ENCODE peak calls at places on chromosomes 13 and 19, in nine cellular contexts. One of them, this sample, is unnamed.

GRCh38 chr19:15114153-15114540 is 6.9 kb downstream of the SYDE1 start:
- DNase-seq in neural crest cell: no peak
- DNase-seq in glutamatergic neuron: no peak
- DNase-seq in fibroblast of the aortic adventitia: peak
- DNase-seq in lung: no peak
- DNase-seq in WERI-Rb-1: no peak
- DNase-seq in mammary epithelial cell: no peak
- DNase-seq in cardiac muscle cell: peak
- DNase-seq in left lung: no peak
- DNase-seq in this sample: peak

GRCh38 chr13:79307866-79308298 is 98.2 kb downstream of the RBM26 start:
- DNase-seq in glutamatergic neuron: no peak
- DNase-seq in WERI-Rb-1: no peak
- DNase-seq in lung: no peak
- DNase-seq in left lung: peak
- DNase-seq in fibroblast of the aortic adventitia: peak
- DNase-seq in cardiac muscle cell: peak
- DNase-seq in neural crest cell: no peak
- DNase-seq in mammary epithelial cell: peak
- DNase-seq in this sample: peak

GRCh38 chr13:66673401-66673800 is 556.7 kb downstream of the PCDH9 start:
- DNase-seq in glutamatergic neuron: no peak
- DNase-seq in WERI-Rb-1: no peak
- DNase-seq in cardiac muscle cell: peak
- DNase-seq in mammary epithelial cell: peak
- DNase-seq in fibroblast of the aortic adventitia: peak
- DNase-seq in left lung: no peak
- DNase-seq in lung: no peak
- DNase-seq in neural crest cell: no peak
- DNase-seq in this sample: peak

GRCh38 chr13:84867246-84867645 is 932.0 kb downstream of the SLITRK6 start:
- DNase-seq in glutamatergic neuron: no peak
- DNase-seq in WERI-Rb-1: no peak
- DNase-seq in lung: no peak
- DNase-seq in cardiac muscle cell: no peak
- DNase-seq in neural crest cell: no peak
- DNase-seq in left lung: no peak
- DNase-seq in fibroblast of the aortic adventitia: no peak
- DNase-seq in mammary epithelial cell: peak
- DNase-seq in this sample: no peak

GRCh38 chr13:41384749-41385503 is 72.4 kb upstream of the RGCC start:
- DNase-seq in cardiac muscle cell: peak
- DNase-seq in lung: no peak
- DNase-seq in neural crest cell: no peak
- DNase-seq in glutamatergic neuron: no peak
- DNase-seq in mammary epithelial cell: no peak
- DNase-seq in WERI-Rb-1: no peak
- DNase-seq in fibroblast of the aortic adventitia: peak
- DNase-seq in left lung: no peak
- DNase-seq in this sample: no peak

GRCh38 chr19:9061879-9062278 is 25.0 kb upstream of the OR1M1 start:
- DNase-seq in glutamatergic neuron: no peak
- DNase-seq in cardiac muscle cell: no peak
- DNase-seq in lung: no peak
- DNase-seq in WERI-Rb-1: no peak
- DNase-seq in left lung: no peak
- DNase-seq in fibroblast of the aortic adventitia: no peak
- DNase-seq in neural crest cell: no peak
- DNase-seq in mammary epithelial cell: no peak
- DNase-seq in this sample: no peak

GRCh38 chr13:32830632-32831031 is 185.6 kb upstream of the KL start:
- DNase-seq in cardiac muscle cell: no peak
- DNase-seq in fibroblast of the aortic adventitia: no peak
- DNase-seq in WERI-Rb-1: no peak
- DNase-seq in neural crest cell: no peak
- DNase-seq in glutamatergic neuron: no peak
- DNase-seq in mammary epithelial cell: no peak
- DNase-seq in left lung: no peak
- DNase-seq in lung: no peak
- DNase-seq in this sample: no peak

GRCh38 chr13:34756572-34756971 is 185.5 kb upstream of the NBEA start:
- DNase-seq in WERI-Rb-1: no peak
- DNase-seq in neural crest cell: no peak
- DNase-seq in cardiac muscle cell: no peak
- DNase-seq in mammary epithelial cell: no peak
- DNase-seq in left lung: no peak
- DNase-seq in glutamatergic neuron: no peak
- DNase-seq in fibroblast of the aortic adventitia: no peak
- DNase-seq in lung: no peak
- DNase-seq in this sample: no peak

GRCh38 chr19:8973501-8974091 is 36.6 kb downstream of the MUC16 start:
- DNase-seq in fibroblast of the aortic adventitia: no peak
- DNase-seq in lung: no peak
- DNase-seq in cardiac muscle cell: peak
- DNase-seq in neural crest cell: no peak
- DNase-seq in WERI-Rb-1: no peak
- DNase-seq in glutamatergic neuron: no peak
- DNase-seq in mammary epithelial cell: no peak
- DNase-seq in left lung: no peak
- DNase-seq in this sample: no peak

DNA sequence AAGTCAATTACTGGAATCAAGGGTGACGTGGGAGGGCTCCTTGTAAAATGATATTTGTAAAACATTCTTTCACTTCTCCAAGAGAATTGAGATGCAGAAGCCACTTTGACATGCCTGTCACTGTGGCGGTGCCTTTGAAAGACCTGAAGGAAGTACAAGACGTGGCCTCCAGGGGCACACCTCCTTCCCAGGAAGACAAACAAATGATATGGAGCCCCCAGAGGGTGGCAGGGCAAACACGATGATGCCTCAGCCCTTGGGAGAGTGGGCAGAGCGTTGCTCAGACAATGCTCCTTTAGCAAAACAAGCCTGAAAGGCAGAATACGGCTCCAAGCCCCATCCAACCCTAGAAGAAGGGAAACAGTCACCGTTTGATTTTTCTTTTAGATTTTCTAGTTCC is 9.3 kb upstream of the ATP12A start:
- DNase-seq in lung: no peak
- DNase-seq in fibroblast of the aortic adventitia: peak
- DNase-seq in glutamatergic neuron: no peak
- DNase-seq in left lung: no peak
- DNase-seq in mammary epithelial cell: no peak
- DNase-seq in neural crest cell: no peak
- DNase-seq in cardiac muscle cell: peak
- DNase-seq in WERI-Rb-1: peak
- DNase-seq in this sample: peak
- TF ChIP-seq CTCF in lung: no peak
- TF ChIP-seq CTCF in fibroblast of the aortic adventitia: peak
- TF ChIP-seq CTCF in glutamatergic neuron: no peak
- TF ChIP-seq CTCF in left lung: no peak
- TF ChIP-seq CTCF in mammary epithelial cell: peak
- TF ChIP-seq CTCF in neural crest cell: no peak
- TF ChIP-seq CTCF in cardiac muscle cell: no peak
- TF ChIP-seq CTCF in WERI-Rb-1: peak
- TF ChIP-seq CTCF in this sample: no peak

GRCh38 chr19:27971869-27972268 is 1241.1 kb downstream of the UQCRFS1 start:
- DNase-seq in WERI-Rb-1: no peak
- DNase-seq in fibroblast of the aortic adventitia: no peak
- DNase-seq in glutamatergic neuron: no peak
- DNase-seq in neural crest cell: no peak
- DNase-seq in cardiac muscle cell: no peak
- DNase-seq in mammary epithelial cell: no peak
- DNase-seq in lung: no peak
- DNase-seq in left lung: no peak
- DNase-seq in this sample: no peak

GRCh38 chr19:27971071-27971470 is 1241.9 kb downstream of the UQCRFS1 start:
- DNase-seq in neural crest cell: no peak
- DNase-seq in WERI-Rb-1: no peak
- DNase-seq in glutamatergic neuron: no peak
- DNase-seq in fibroblast of the aortic adventitia: peak
- DNase-seq in cardiac muscle cell: peak
- DNase-seq in mammary epithelial cell: no peak
- DNase-seq in left lung: no peak
- DNase-seq in lung: no peak
- DNase-seq in this sample: peak

GRCh38 chr19:27975419-27976005 is 1237.4 kb downstream of the UQCRFS1 start:
- DNase-seq in left lung: no peak
- DNase-seq in cardiac muscle cell: no peak
- DNase-seq in neural crest cell: no peak
- DNase-seq in fibroblast of the aortic adventitia: no peak
- DNase-seq in WERI-Rb-1: no peak
- DNase-seq in mammary epithelial cell: no peak
- DNase-seq in lung: no peak
- DNase-seq in glutamatergic neuron: no peak
- DNase-seq in this sample: no peak

GRCh38 chr19:27972291-27973040 is 1240.5 kb downstream of the UQCRFS1 start:
- DNase-seq in lung: no peak
- DNase-seq in fibroblast of the aortic adventitia: peak
- DNase-seq in cardiac muscle cell: peak
- DNase-seq in glutamatergic neuron: no peak
- DNase-seq in left lung: no peak
- DNase-seq in WERI-Rb-1: no peak
- DNase-seq in neural crest cell: no peak
- DNase-seq in mammary epithelial cell: peak
- DNase-seq in this sample: peak

GRCh38 chr19:27974082-27974513 is 1238.9 kb downstream of the UQCRFS1 start:
- DNase-seq in WERI-Rb-1: peak
- DNase-seq in mammary epithelial cell: no peak
- DNase-seq in lung: no peak
- DNase-seq in cardiac muscle cell: peak
- DNase-seq in left lung: no peak
- DNase-seq in fibroblast of the aortic adventitia: peak
- DNase-seq in glutamatergic neuron: peak
- DNase-seq in neural crest cell: peak
- DNase-seq in this sample: peak
- TF ChIP-seq CTCF in WERI-Rb-1: peak
- TF ChIP-seq CTCF in mammary epithelial cell: peak
- TF ChIP-seq CTCF in lung: no peak
- TF ChIP-seq CTCF in cardiac muscle cell: peak
- TF ChIP-seq CTCF in left lung: no peak
- TF ChIP-seq CTCF in fibroblast of the aortic adventitia: peak
- TF ChIP-seq CTCF in glutamatergic neuron: peak
- TF ChIP-seq CTCF in neural crest cell: peak
- TF ChIP-seq CTCF in this sample: peak

GRCh38 chr13:114115191-114115671 is 17.2 kb downstream of the RASA3 start:
- DNase-seq in fibroblast of the aortic adventitia: peak
- DNase-seq in WERI-Rb-1: peak
- DNase-seq in neural crest cell: no peak
- DNase-seq in cardiac muscle cell: peak
- DNase-seq in mammary epithelial cell: peak
- DNase-seq in glutamatergic neuron: no peak
- DNase-seq in left lung: peak
- DNase-seq in lung: no peak
- DNase-seq in this sample: peak
- TF ChIP-seq CTCF in fibroblast of the aortic adventitia: no peak
- TF ChIP-seq CTCF in WERI-Rb-1: peak
- TF ChIP-seq CTCF in neural crest cell: no peak
- TF ChIP-seq CTCF in cardiac muscle cell: peak
- TF ChIP-seq CTCF in mammary epithelial cell: no peak
- TF ChIP-seq CTCF in glutamatergic neuron: no peak
- TF ChIP-seq CTCF in left lung: no peak
- TF ChIP-seq CTCF in lung: no peak
- TF ChIP-seq CTCF in this sample: peak

DNA sequence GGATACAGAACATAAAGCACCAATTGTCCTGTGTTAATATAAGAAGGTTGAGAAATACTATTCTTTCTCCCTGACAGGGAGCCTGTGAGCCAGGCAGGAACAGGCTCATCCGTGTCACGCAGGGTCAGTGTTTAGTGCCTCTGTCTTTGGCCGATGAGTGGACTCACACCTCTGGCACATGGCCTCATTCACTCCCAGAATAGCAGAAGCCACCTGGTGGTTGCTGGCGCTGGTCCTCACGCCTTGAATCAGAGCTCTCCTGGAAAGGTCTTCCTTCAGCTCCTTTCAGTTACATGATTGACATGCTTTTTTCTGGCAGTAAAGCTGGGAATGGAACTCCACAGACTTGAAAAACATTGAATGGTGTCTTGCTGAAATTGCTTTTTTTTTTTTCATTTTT is 28.1 kb upstream of the SIAH3 start:
- DNase-seq in neural crest cell: no peak
- DNase-seq in lung: no peak
- DNase-seq in glutamatergic neuron: peak
- DNase-seq in fibroblast of the aortic adventitia: no peak
- DNase-seq in cardiac muscle cell: no peak
- DNase-seq in left lung: no peak
- DNase-seq in mammary epithelial cell: peak
- DNase-seq in WERI-Rb-1: peak
- DNase-seq in this sample: no peak
- TF ChIP-seq CTCF in neural crest cell: peak
- TF ChIP-seq CTCF in lung: no peak
- TF ChIP-seq CTCF in glutamatergic neuron: no peak
- TF ChIP-seq CTCF in fibroblast of the aortic adventitia: no peak
- TF ChIP-seq CTCF in cardiac muscle cell: no peak
- TF ChIP-seq CTCF in left lung: no peak
- TF ChIP-seq CTCF in mammary epithelial cell: peak
- TF ChIP-seq CTCF in WERI-Rb-1: peak
- TF ChIP-seq CTCF in this sample: no peak